ENCODE peak calls at places on chromosomes 13 and 19, in eight cellular contexts. One of them, this sample, is unnamed.

GRCh38 chr19:1041835-1042685 is 2.2 kb downstream of the ABCA7 start:
- DNase-seq in activated CD8-positive, alpha-beta memory T cell treated with anti-CD3 and anti-CD28 coated beads for 4 hours: no peak
- DNase-seq in dermis blood vessel endothelial cell: no peak
- DNase-seq in activated CD4-positive, alpha-beta T cell treated with anti-CD3 and anti-CD28 coated beads, Interleukin-2, amount 50 U/mL, for 24 hours: no peak
- DNase-seq in OCI-LY7: no peak
- DNase-seq in H9: peak; percentile 27
- DNase-seq in effector CD8-positive, alpha-beta T cell: no peak
- DNase-seq in stimulated activated CD4-positive, alpha-beta T cell treated with anti-CD3 and anti-CD28 coated beads, Interleukin-1b, Interleukin-23, amount 100 ng/mL, for 1 hour: no peak
- DNase-seq in this sample: no peak

GRCh38 chr19:55621673-55622231 is 2.6 kb downstream of the ZNF784 start:
- DNase-seq in stimulated activated CD4-positive, alpha-beta T cell treated with anti-CD3 and anti-CD28 coated beads, Interleukin-1b, Interleukin-23, amount 100 ng/mL, for 1 hour: no peak
- DNase-seq in dermis blood vessel endothelial cell: no peak
- DNase-seq in effector CD8-positive, alpha-beta T cell: no peak
- DNase-seq in OCI-LY7: no peak
- DNase-seq in H9: no peak
- DNase-seq in activated CD4-positive, alpha-beta T cell treated with anti-CD3 and anti-CD28 coated beads, Interleukin-2, amount 50 U/mL, for 24 hours: no peak
- DNase-seq in activated CD8-positive, alpha-beta memory T cell treated with anti-CD3 and anti-CD28 coated beads for 4 hours: no peak
- DNase-seq in this sample: no peak

GRCh38 chr13:100573121-100573520 is 15.5 kb downstream of the GGACT start:
- DNase-seq in dermis blood vessel endothelial cell: peak; percentile 93
- DNase-seq in OCI-LY7: peak; percentile 62
- DNase-seq in activated CD4-positive, alpha-beta T cell treated with anti-CD3 and anti-CD28 coated beads, Interleukin-2, amount 50 U/mL, for 24 hours: peak; percentile 35
- DNase-seq in effector CD8-positive, alpha-beta T cell: peak; percentile 60
- DNase-seq in stimulated activated CD4-positive, alpha-beta T cell treated with anti-CD3 and anti-CD28 coated beads, Interleukin-1b, Interleukin-23, amount 100 ng/mL, for 1 hour: peak; percentile 46
- DNase-seq in activated CD8-positive, alpha-beta memory T cell treated with anti-CD3 and anti-CD28 coated beads for 4 hours: peak; percentile 49
- DNase-seq in H9: peak; percentile 73
- DNase-seq in this sample: no peak

GRCh38 chr13:27524981-27525975 is 74.9 kb upstream of the MTIF3 start:
- DNase-seq in OCI-LY7: no peak
- DNase-seq in H9: no peak
- DNase-seq in stimulated activated CD4-positive, alpha-beta T cell treated with anti-CD3 and anti-CD28 coated beads, Interleukin-1b, Interleukin-23, amount 100 ng/mL, for 1 hour: no peak
- DNase-seq in dermis blood vessel endothelial cell: no peak
- DNase-seq in activated CD8-positive, alpha-beta memory T cell treated with anti-CD3 and anti-CD28 coated beads for 4 hours: no peak
- DNase-seq in effector CD8-positive, alpha-beta T cell: no peak
- DNase-seq in activated CD4-positive, alpha-beta T cell treated with anti-CD3 and anti-CD28 coated beads, Interleukin-2, amount 50 U/mL, for 24 hours: no peak
- DNase-seq in this sample: peak; percentile 77

GRCh38 chr19:5155586-5156210 is 184.9 kb downstream of the PTPRS start:
- DNase-seq in effector CD8-positive, alpha-beta T cell: no peak
- DNase-seq in OCI-LY7: no peak
- DNase-seq in stimulated activated CD4-positive, alpha-beta T cell treated with anti-CD3 and anti-CD28 coated beads, Interleukin-1b, Interleukin-23, amount 100 ng/mL, for 1 hour: no peak
- DNase-seq in activated CD4-positive, alpha-beta T cell treated with anti-CD3 and anti-CD28 coated beads, Interleukin-2, amount 50 U/mL, for 24 hours: no peak
- DNase-seq in H9: no peak
- DNase-seq in activated CD8-positive, alpha-beta memory T cell treated with anti-CD3 and anti-CD28 coated beads for 4 hours: no peak
- DNase-seq in dermis blood vessel endothelial cell: no peak
- DNase-seq in this sample: no peak

GRCh38 chr13:21590231-21590630 is 13.7 kb downstream of the MICU2 start:
- DNase-seq in H9: no peak
- DNase-seq in stimulated activated CD4-positive, alpha-beta T cell treated with anti-CD3 and anti-CD28 coated beads, Interleukin-1b, Interleukin-23, amount 100 ng/mL, for 1 hour: no peak
- DNase-seq in effector CD8-positive, alpha-beta T cell: no peak
- DNase-seq in activated CD8-positive, alpha-beta memory T cell treated with anti-CD3 and anti-CD28 coated beads for 4 hours: no peak
- DNase-seq in OCI-LY7: no peak
- DNase-seq in activated CD4-positive, alpha-beta T cell treated with anti-CD3 and anti-CD28 coated beads, Interleukin-2, amount 50 U/mL, for 24 hours: no peak
- DNase-seq in dermis blood vessel endothelial cell: no peak
- DNase-seq in this sample: no peak

GRCh38 chr19:44447864-44448674 is at the start of gene ZNF229:
- DNase-seq in OCI-LY7: no peak
- DNase-seq in dermis blood vessel endothelial cell: peak; percentile 95
- DNase-seq in stimulated activated CD4-positive, alpha-beta T cell treated with anti-CD3 and anti-CD28 coated beads, Interleukin-1b, Interleukin-23, amount 100 ng/mL, for 1 hour: peak; percentile 6
- DNase-seq in H9: peak; percentile 97
- DNase-seq in activated CD4-positive, alpha-beta T cell treated with anti-CD3 and anti-CD28 coated beads, Interleukin-2, amount 50 U/mL, for 24 hours: peak; percentile 32
- DNase-seq in effector CD8-positive, alpha-beta T cell: peak; percentile 68
- DNase-seq in activated CD8-positive, alpha-beta memory T cell treated with anti-CD3 and anti-CD28 coated beads for 4 hours: peak; percentile 55
- DNase-seq in this sample: peak; percentile 93

GRCh38 chr19:14138576-14139265 is 2.3 kb upstream of the ASF1B start:
- DNase-seq in activated CD4-positive, alpha-beta T cell treated with anti-CD3 and anti-CD28 coated beads, Interleukin-2, amount 50 U/mL, for 24 hours: no peak
- DNase-seq in effector CD8-positive, alpha-beta T cell: no peak
- DNase-seq in OCI-LY7: no peak
- DNase-seq in H9: no peak
- DNase-seq in stimulated activated CD4-positive, alpha-beta T cell treated with anti-CD3 and anti-CD28 coated beads, Interleukin-1b, Interleukin-23, amount 100 ng/mL, for 1 hour: no peak
- DNase-seq in activated CD8-positive, alpha-beta memory T cell treated with anti-CD3 and anti-CD28 coated beads for 4 hours: no peak
- DNase-seq in dermis blood vessel endothelial cell: peak; percentile 19
- DNase-seq in this sample: no peak

GRCh38 chr13:36834299-36834698 is 15.3 kb downstream of the RFXAP start:
- DNase-seq in stimulated activated CD4-positive, alpha-beta T cell treated with anti-CD3 and anti-CD28 coated beads, Interleukin-1b, Interleukin-23, amount 100 ng/mL, for 1 hour: no peak
- DNase-seq in dermis blood vessel endothelial cell: no peak
- DNase-seq in activated CD4-positive, alpha-beta T cell treated with anti-CD3 and anti-CD28 coated beads, Interleukin-2, amount 50 U/mL, for 24 hours: no peak
- DNase-seq in effector CD8-positive, alpha-beta T cell: no peak
- DNase-seq in H9: no peak
- DNase-seq in activated CD8-positive, alpha-beta memory T cell treated with anti-CD3 and anti-CD28 coated beads for 4 hours: no peak
- DNase-seq in OCI-LY7: no peak
- DNase-seq in this sample: no peak

GRCh38 chr13:24208314-24208713 is 47.8 kb downstream of the SPATA13 start:
- DNase-seq in activated CD8-positive, alpha-beta memory T cell treated with anti-CD3 and anti-CD28 coated beads for 4 hours: no peak
- DNase-seq in H9: no peak
- DNase-seq in dermis blood vessel endothelial cell: peak; percentile 85
- DNase-seq in stimulated activated CD4-positive, alpha-beta T cell treated with anti-CD3 and anti-CD28 coated beads, Interleukin-1b, Interleukin-23, amount 100 ng/mL, for 1 hour: no peak
- DNase-seq in effector CD8-positive, alpha-beta T cell: no peak
- DNase-seq in OCI-LY7: no peak
- DNase-seq in activated CD4-positive, alpha-beta T cell treated with anti-CD3 and anti-CD28 coated beads, Interleukin-2, amount 50 U/mL, for 24 hours: no peak
- DNase-seq in this sample: no peak

GRCh38 chr13:113921763-113922162 is 52.1 kb downstream of the C13orf46 start:
- DNase-seq in activated CD4-positive, alpha-beta T cell treated with anti-CD3 and anti-CD28 coated beads, Interleukin-2, amount 50 U/mL, for 24 hours: no peak
- DNase-seq in OCI-LY7: no peak
- DNase-seq in H9: no peak
- DNase-seq in effector CD8-positive, alpha-beta T cell: no peak
- DNase-seq in activated CD8-positive, alpha-beta memory T cell treated with anti-CD3 and anti-CD28 coated beads for 4 hours: no peak
- DNase-seq in stimulated activated CD4-positive, alpha-beta T cell treated with anti-CD3 and anti-CD28 coated beads, Interleukin-1b, Interleukin-23, amount 100 ng/mL, for 1 hour: no peak
- DNase-seq in dermis blood vessel endothelial cell: no peak
- DNase-seq in this sample: no peak

GRCh38 chr19:58054792-58055482 is 4.1 kb upstream of the ZNF135 start:
- DNase-seq in effector CD8-positive, alpha-beta T cell: no peak
- DNase-seq in OCI-LY7: no peak
- DNase-seq in activated CD4-positive, alpha-beta T cell treated with anti-CD3 and anti-CD28 coated beads, Interleukin-2, amount 50 U/mL, for 24 hours: no peak
- DNase-seq in stimulated activated CD4-positive, alpha-beta T cell treated with anti-CD3 and anti-CD28 coated beads, Interleukin-1b, Interleukin-23, amount 100 ng/mL, for 1 hour: no peak
- DNase-seq in dermis blood vessel endothelial cell: peak; percentile 12
- DNase-seq in H9: peak; percentile 74
- DNase-seq in activated CD8-positive, alpha-beta memory T cell treated with anti-CD3 and anti-CD28 coated beads for 4 hours: no peak
- DNase-seq in this sample: no peak

GRCh38 chr19:45187421-45188100 is 9.0 kb downstream of the BLOC1S3 start:
- DNase-seq in H9: peak; percentile 63
- DNase-seq in activated CD8-positive, alpha-beta memory T cell treated with anti-CD3 and anti-CD28 coated beads for 4 hours: no peak
- DNase-seq in dermis blood vessel endothelial cell: peak; percentile 51
- DNase-seq in effector CD8-positive, alpha-beta T cell: no peak
- DNase-seq in stimulated activated CD4-positive, alpha-beta T cell treated with anti-CD3 and anti-CD28 coated beads, Interleukin-1b, Interleukin-23, amount 100 ng/mL, for 1 hour: no peak
- DNase-seq in activated CD4-positive, alpha-beta T cell treated with anti-CD3 and anti-CD28 coated beads, Interleukin-2, amount 50 U/mL, for 24 hours: no peak
- DNase-seq in OCI-LY7: peak; percentile 83
- DNase-seq in this sample: no peak

GRCh38 chr19:37936166-37936565 is 29.2 kb downstream of the SIPA1L3 start:
- DNase-seq in effector CD8-positive, alpha-beta T cell: no peak
- DNase-seq in OCI-LY7: no peak
- DNase-seq in stimulated activated CD4-positive, alpha-beta T cell treated with anti-CD3 and anti-CD28 coated beads, Interleukin-1b, Interleukin-23, amount 100 ng/mL, for 1 hour: no peak
- DNase-seq in activated CD4-positive, alpha-beta T cell treated with anti-CD3 and anti-CD28 coated beads, Interleukin-2, amount 50 U/mL, for 24 hours: no peak
- DNase-seq in activated CD8-positive, alpha-beta memory T cell treated with anti-CD3 and anti-CD28 coated beads for 4 hours: no peak
- DNase-seq in H9: no peak
- DNase-seq in dermis blood vessel endothelial cell: no peak
- DNase-seq in this sample: no peak

GRCh38 chr13:72383646-72384045 is 343.8 kb downstream of the MZT1 start:
- DNase-seq in activated CD4-positive, alpha-beta T cell treated with anti-CD3 and anti-CD28 coated beads, Interleukin-2, amount 50 U/mL, for 24 hours: no peak
- DNase-seq in H9: no peak
- DNase-seq in dermis blood vessel endothelial cell: no peak
- DNase-seq in effector CD8-positive, alpha-beta T cell: no peak
- DNase-seq in stimulated activated CD4-positive, alpha-beta T cell treated with anti-CD3 and anti-CD28 coated beads, Interleukin-1b, Interleukin-23, amount 100 ng/mL, for 1 hour: no peak
- DNase-seq in activated CD8-positive, alpha-beta memory T cell treated with anti-CD3 and anti-CD28 coated beads for 4 hours: no peak
- DNase-seq in OCI-LY7: no peak
- DNase-seq in this sample: no peak

GRCh38 chr13:24764276-24764630 is 284 bp downstream of the RNF17 start:
- DNase-seq in activated CD8-positive, alpha-beta memory T cell treated with anti-CD3 and anti-CD28 coated beads for 4 hours: no peak
- DNase-seq in H9: no peak
- DNase-seq in dermis blood vessel endothelial cell: no peak
- DNase-seq in stimulated activated CD4-positive, alpha-beta T cell treated with anti-CD3 and anti-CD28 coated beads, Interleukin-1b, Interleukin-23, amount 100 ng/mL, for 1 hour: no peak
- DNase-seq in activated CD4-positive, alpha-beta T cell treated with anti-CD3 and anti-CD28 coated beads, Interleukin-2, amount 50 U/mL, for 24 hours: no peak
- DNase-seq in OCI-LY7: no peak
- DNase-seq in effector CD8-positive, alpha-beta T cell: no peak
- DNase-seq in this sample: no peak

GRCh38 chr19:33060586-33060985 is 4.1 kb downstream of the RHPN2 start:
- DNase-seq in stimulated activated CD4-positive, alpha-beta T cell treated with anti-CD3 and anti-CD28 coated beads, Interleukin-1b, Interleukin-23, amount 100 ng/mL, for 1 hour: no peak
- DNase-seq in activated CD4-positive, alpha-beta T cell treated with anti-CD3 and anti-CD28 coated beads, Interleukin-2, amount 50 U/mL, for 24 hours: no peak
- DNase-seq in OCI-LY7: no peak
- DNase-seq in activated CD8-positive, alpha-beta memory T cell treated with anti-CD3 and anti-CD28 coated beads for 4 hours: no peak
- DNase-seq in effector CD8-positive, alpha-beta T cell: no peak
- DNase-seq in dermis blood vessel endothelial cell: no peak
- DNase-seq in H9: no peak
- DNase-seq in this sample: no peak

GRCh38 chr19:13817615-13818371 is 22.6 kb downstream of the ZSWIM4 start:
- DNase-seq in stimulated activated CD4-positive, alpha-beta T cell treated with anti-CD3 and anti-CD28 coated beads, Interleukin-1b, Interleukin-23, amount 100 ng/mL, for 1 hour: no peak
- DNase-seq in activated CD8-positive, alpha-beta memory T cell treated with anti-CD3 and anti-CD28 coated beads for 4 hours: no peak
- DNase-seq in effector CD8-positive, alpha-beta T cell: peak; percentile 23
- DNase-seq in H9: peak; percentile 100
- DNase-seq in OCI-LY7: no peak
- DNase-seq in activated CD4-positive, alpha-beta T cell treated with anti-CD3 and anti-CD28 coated beads, Interleukin-2, amount 50 U/mL, for 24 hours: no peak
- DNase-seq in dermis blood vessel endothelial cell: no peak
- DNase-seq in this sample: no peak

GRCh38 chr13:95614641-95615245 is 29.8 kb downstream of the DZIP1 start:
- DNase-seq in effector CD8-positive, alpha-beta T cell: no peak
- DNase-seq in activated CD8-positive, alpha-beta memory T cell treated with anti-CD3 and anti-CD28 coated beads for 4 hours: no peak
- DNase-seq in activated CD4-positive, alpha-beta T cell treated with anti-CD3 and anti-CD28 coated beads, Interleukin-2, amount 50 U/mL, for 24 hours: no peak
- DNase-seq in stimulated activated CD4-positive, alpha-beta T cell treated with anti-CD3 and anti-CD28 coated beads, Interleukin-1b, Interleukin-23, amount 100 ng/mL, for 1 hour: no peak
- DNase-seq in OCI-LY7: no peak
- DNase-seq in H9: no peak
- DNase-seq in dermis blood vessel endothelial cell: no peak
- DNase-seq in this sample: no peak

GRCh38 chr13:106357198-106357597 is 178.3 kb downstream of the EFNB2 start:
- DNase-seq in dermis blood vessel endothelial cell: peak; percentile 33
- DNase-seq in activated CD4-positive, alpha-beta T cell treated with anti-CD3 and anti-CD28 coated beads, Interleukin-2, amount 50 U/mL, for 24 hours: no peak
- DNase-seq in stimulated activated CD4-positive, alpha-beta T cell treated with anti-CD3 and anti-CD28 coated beads, Interleukin-1b, Interleukin-23, amount 100 ng/mL, for 1 hour: no peak
- DNase-seq in effector CD8-positive, alpha-beta T cell: no peak
- DNase-seq in activated CD8-positive, alpha-beta memory T cell treated with anti-CD3 and anti-CD28 coated beads for 4 hours: no peak
- DNase-seq in OCI-LY7: no peak
- DNase-seq in H9: no peak
- DNase-seq in this sample: no peak

GRCh38 chr19:35038623-35039512 is 2.7 kb upstream of the HPN start:
- DNase-seq in activated CD8-positive, alpha-beta memory T cell treated with anti-CD3 and anti-CD28 coated beads for 4 hours: no peak
- DNase-seq in effector CD8-positive, alpha-beta T cell: no peak
- DNase-seq in H9: no peak
- DNase-seq in activated CD4-positive, alpha-beta T cell treated with anti-CD3 and anti-CD28 coated beads, Interleukin-2, amount 50 U/mL, for 24 hours: no peak
- DNase-seq in OCI-LY7: no peak
- DNase-seq in dermis blood vessel endothelial cell: no peak
- DNase-seq in stimulated activated CD4-positive, alpha-beta T cell treated with anti-CD3 and anti-CD28 coated beads, Interleukin-1b, Interleukin-23, amount 100 ng/mL, for 1 hour: no peak
- DNase-seq in this sample: no peak

GRCh38 chr13:23626730-23627129 is 56.5 kb downstream of the TNFRSF19 start:
- DNase-seq in H9: no peak
- DNase-seq in stimulated activated CD4-positive, alpha-beta T cell treated with anti-CD3 and anti-CD28 coated beads, Interleukin-1b, Interleukin-23, amount 100 ng/mL, for 1 hour: no peak
- DNase-seq in activated CD4-positive, alpha-beta T cell treated with anti-CD3 and anti-CD28 coated beads, Interleukin-2, amount 50 U/mL, for 24 hours: no peak
- DNase-seq in activated CD8-positive, alpha-beta memory T cell treated with anti-CD3 and anti-CD28 coated beads for 4 hours: no peak
- DNase-seq in effector CD8-positive, alpha-beta T cell: no peak
- DNase-seq in OCI-LY7: no peak
- DNase-seq in dermis blood vessel endothelial cell: no peak
- DNase-seq in this sample: no peak

GRCh38 chr13:66048888-66049287 is 1181.2 kb downstream of the PCDH9 start:
- DNase-seq in activated CD4-positive, alpha-beta T cell treated with anti-CD3 and anti-CD28 coated beads, Interleukin-2, amount 50 U/mL, for 24 hours: no peak
- DNase-seq in dermis blood vessel endothelial cell: no peak
- DNase-seq in activated CD8-positive, alpha-beta memory T cell treated with anti-CD3 and anti-CD28 coated beads for 4 hours: no peak
- DNase-seq in H9: no peak
- DNase-seq in stimulated activated CD4-positive, alpha-beta T cell treated with anti-CD3 and anti-CD28 coated beads, Interleukin-1b, Interleukin-23, amount 100 ng/mL, for 1 hour: no peak
- DNase-seq in OCI-LY7: no peak
- DNase-seq in effector CD8-positive, alpha-beta T cell: no peak
- DNase-seq in this sample: no peak

GRCh38 chr13:65932587-65933239 is 1297.4 kb downstream of the PCDH9 start:
- DNase-seq in effector CD8-positive, alpha-beta T cell: no peak
- DNase-seq in activated CD4-positive, alpha-beta T cell treated with anti-CD3 and anti-CD28 coated beads, Interleukin-2, amount 50 U/mL, for 24 hours: no peak
- DNase-seq in stimulated activated CD4-positive, alpha-beta T cell treated with anti-CD3 and anti-CD28 coated beads, Interleukin-1b, Interleukin-23, amount 100 ng/mL, for 1 hour: no peak
- DNase-seq in dermis blood vessel endothelial cell: no peak
- DNase-seq in OCI-LY7: no peak
- DNase-seq in H9: no peak
- DNase-seq in activated CD8-positive, alpha-beta memory T cell treated with anti-CD3 and anti-CD28 coated beads for 4 hours: no peak
- DNase-seq in this sample: no peak

GRCh38 chr13:76856141-76856571 is 30.0 kb downstream of the KCTD12 start:
- DNase-seq in dermis blood vessel endothelial cell: peak; percentile 37
- DNase-seq in OCI-LY7: no peak
- DNase-seq in stimulated activated CD4-positive, alpha-beta T cell treated with anti-CD3 and anti-CD28 coated beads, Interleukin-1b, Interleukin-23, amount 100 ng/mL, for 1 hour: no peak
- DNase-seq in activated CD4-positive, alpha-beta T cell treated with anti-CD3 and anti-CD28 coated beads, Interleukin-2, amount 50 U/mL, for 24 hours: no peak
- DNase-seq in effector CD8-positive, alpha-beta T cell: no peak
- DNase-seq in activated CD8-positive, alpha-beta memory T cell treated with anti-CD3 and anti-CD28 coated beads for 4 hours: no peak
- DNase-seq in H9: no peak
- DNase-seq in this sample: no peak

GRCh38 chr13:113374511-113375175 is 10.7 kb upstream of the GRTP1 start:
- DNase-seq in OCI-LY7: no peak
- DNase-seq in effector CD8-positive, alpha-beta T cell: no peak
- DNase-seq in stimulated activated CD4-positive, alpha-beta T cell treated with anti-CD3 and anti-CD28 coated beads, Interleukin-1b, Interleukin-23, amount 100 ng/mL, for 1 hour: no peak
- DNase-seq in activated CD4-positive, alpha-beta T cell treated with anti-CD3 and anti-CD28 coated beads, Interleukin-2, amount 50 U/mL, for 24 hours: no peak
- DNase-seq in dermis blood vessel endothelial cell: no peak
- DNase-seq in H9: no peak
- DNase-seq in activated CD8-positive, alpha-beta memory T cell treated with anti-CD3 and anti-CD28 coated beads for 4 hours: no peak
- DNase-seq in this sample: no peak

GRCh38 chr19:11574689-11575088 is 2.8 kb downstream of the ACP5 start:
- DNase-seq in OCI-LY7: no peak
- DNase-seq in activated CD8-positive, alpha-beta memory T cell treated with anti-CD3 and anti-CD28 coated beads for 4 hours: no peak
- DNase-seq in effector CD8-positive, alpha-beta T cell: no peak
- DNase-seq in H9: no peak
- DNase-seq in activated CD4-positive, alpha-beta T cell treated with anti-CD3 and anti-CD28 coated beads, Interleukin-2, amount 50 U/mL, for 24 hours: no peak
- DNase-seq in stimulated activated CD4-positive, alpha-beta T cell treated with anti-CD3 and anti-CD28 coated beads, Interleukin-1b, Interleukin-23, amount 100 ng/mL, for 1 hour: no peak
- DNase-seq in dermis blood vessel endothelial cell: no peak
- DNase-seq in this sample: no peak

GRCh38 chr19:41223431-41224234 is 4.6 kb downstream of the AXL start:
- DNase-seq in OCI-LY7: no peak
- DNase-seq in activated CD8-positive, alpha-beta memory T cell treated with anti-CD3 and anti-CD28 coated beads for 4 hours: no peak
- DNase-seq in H9: peak; percentile 85
- DNase-seq in activated CD4-positive, alpha-beta T cell treated with anti-CD3 and anti-CD28 coated beads, Interleukin-2, amount 50 U/mL, for 24 hours: no peak
- DNase-seq in effector CD8-positive, alpha-beta T cell: no peak
- DNase-seq in dermis blood vessel endothelial cell: peak; percentile 76
- DNase-seq in stimulated activated CD4-positive, alpha-beta T cell treated with anti-CD3 and anti-CD28 coated beads, Interleukin-1b, Interleukin-23, amount 100 ng/mL, for 1 hour: no peak
- DNase-seq in this sample: no peak

GRCh38 chr13:19782049-19782726 is 557 bp downstream of the PSPC1 start:
- DNase-seq in effector CD8-positive, alpha-beta T cell: peak; percentile 42
- DNase-seq in H9: no peak
- DNase-seq in stimulated activated CD4-positive, alpha-beta T cell treated with anti-CD3 and anti-CD28 coated beads, Interleukin-1b, Interleukin-23, amount 100 ng/mL, for 1 hour: no peak
- DNase-seq in activated CD8-positive, alpha-beta memory T cell treated with anti-CD3 and anti-CD28 coated beads for 4 hours: peak; percentile 19
- DNase-seq in OCI-LY7: peak; percentile 63
- DNase-seq in dermis blood vessel endothelial cell: peak; percentile 66
- DNase-seq in activated CD4-positive, alpha-beta T cell treated with anti-CD3 and anti-CD28 coated beads, Interleukin-2, amount 50 U/mL, for 24 hours: peak; percentile 26
- DNase-seq in this sample: peak; percentile 92

GRCh38 chr19:55526216-55527196 is 10.4 kb downstream of the SBK2 start:
- DNase-seq in activated CD4-positive, alpha-beta T cell treated with anti-CD3 and anti-CD28 coated beads, Interleukin-2, amount 50 U/mL, for 24 hours: no peak
- DNase-seq in stimulated activated CD4-positive, alpha-beta T cell treated with anti-CD3 and anti-CD28 coated beads, Interleukin-1b, Interleukin-23, amount 100 ng/mL, for 1 hour: no peak
- DNase-seq in dermis blood vessel endothelial cell: peak; percentile 63
- DNase-seq in H9: no peak
- DNase-seq in OCI-LY7: no peak
- DNase-seq in effector CD8-positive, alpha-beta T cell: no peak
- DNase-seq in activated CD8-positive, alpha-beta memory T cell treated with anti-CD3 and anti-CD28 coated beads for 4 hours: no peak
- DNase-seq in this sample: no peak

This sample was measured in esophagus muscularis mucosa.